ENCODE peak calls at places on chromosomes 13 and 19, in four cellular contexts. One of them, this sample, is unnamed.
A peak's percentile ranks its signal among the peaks of the same experiment; 100 is the strongest.

GRCh38 chr13:79385694-79386093 is 20.4 kb downstream of the RBM26 start:
- DNase-seq in kidney: no peak
- DNase-seq in heart right ventricle: no peak
- DNase-seq in GM23248: peak; percentile 22
- DNase-seq in this sample: no peak

GRCh38 chr19:39296055-39296645 is at the start of gene IFNL1:
- DNase-seq in kidney: no peak
- DNase-seq in heart right ventricle: no peak
- DNase-seq in GM23248: no peak
- DNase-seq in this sample: no peak

GRCh38 chr13:69545500-69546025 is 562.1 kb upstream of the ATXN8OS start:
- DNase-seq in kidney: no peak
- DNase-seq in heart right ventricle: no peak
- DNase-seq in GM23248: no peak
- DNase-seq in this sample: no peak

GRCh38 chr13:90447735-90448103 is 899.8 kb upstream of the MIR17HG start:
- DNase-seq in kidney: no peak
- DNase-seq in heart right ventricle: no peak
- DNase-seq in GM23248: peak; percentile 76
- DNase-seq in this sample: no peak

GRCh38 chr13:113582841-113583631 is 1.5 kb upstream of the TFDP1 start:
- DNase-seq in kidney: peak; percentile 54
- DNase-seq in heart right ventricle: no peak
- DNase-seq in GM23248: no peak
- DNase-seq in this sample: peak; percentile 3

GRCh38 chr13:38693641-38694040 is 6.8 kb downstream of the FREM2 start:
- DNase-seq in kidney: no peak
- DNase-seq in heart right ventricle: no peak
- DNase-seq in GM23248: no peak
- DNase-seq in this sample: no peak

GRCh38 chr13:81916471-81916870 is 1575.5 kb upstream of the SPRY2 start:
- DNase-seq in kidney: no peak
- DNase-seq in heart right ventricle: no peak
- DNase-seq in GM23248: no peak
- DNase-seq in this sample: no peak

GRCh38 chr19:40585241-40585640 is 8.6 kb downstream of the SHKBP1 start:
- DNase-seq in kidney: no peak
- DNase-seq in heart right ventricle: no peak
- DNase-seq in GM23248: no peak
- DNase-seq in this sample: no peak

GRCh38 chr13:80131204-80131603 is 209.7 kb downstream of the SPRY2 start:
- DNase-seq in kidney: peak; percentile 85
- DNase-seq in heart right ventricle: peak; percentile 89
- DNase-seq in GM23248: peak; percentile 80
- DNase-seq in this sample: peak; percentile 57

GRCh38 chr13:19810996-19811881 is 28.5 kb upstream of the PSPC1 start:
- DNase-seq in kidney: no peak
- DNase-seq in heart right ventricle: no peak
- DNase-seq in GM23248: no peak
- DNase-seq in this sample: no peak

GRCh38 chr19:48945817-48946216 is 8.9 kb upstream of the BAX start:
- DNase-seq in kidney: peak; percentile 15
- DNase-seq in heart right ventricle: no peak
- DNase-seq in GM23248: no peak
- DNase-seq in this sample: no peak

GRCh38 chr19:48946789-48947542 is 7.7 kb upstream of the BAX start:
- DNase-seq in kidney: no peak
- DNase-seq in heart right ventricle: no peak
- DNase-seq in GM23248: no peak
- DNase-seq in this sample: no peak

GRCh38 chr19:48940902-48941301 is 7.4 kb downstream of the DHDH start:
- DNase-seq in kidney: peak; percentile 27
- DNase-seq in heart right ventricle: no peak
- DNase-seq in GM23248: no peak
- DNase-seq in this sample: no peak

GRCh38 chr19:48943081-48943480 is 9.6 kb downstream of the DHDH start:
- DNase-seq in kidney: no peak
- DNase-seq in heart right ventricle: no peak
- DNase-seq in GM23248: no peak
- DNase-seq in this sample: no peak

GRCh38 chr19:48945415-48945814 is 9.3 kb upstream of the BAX start:
- DNase-seq in kidney: no peak
- DNase-seq in heart right ventricle: no peak
- DNase-seq in GM23248: peak; percentile 18
- DNase-seq in this sample: no peak
- H3K9me3 ChIP-seq in kidney: peaks cover 4% of the 10 kb centered on the region
- H3K9me3 ChIP-seq in heart right ventricle: peaks cover 19% of the 10 kb centered on the region
- H3K9me3 ChIP-seq in GM23248: no peaks in the 10 kb centered on the region
- H3K9me3 ChIP-seq in this sample: peaks cover 3% of the 10 kb centered on the region

DNA sequence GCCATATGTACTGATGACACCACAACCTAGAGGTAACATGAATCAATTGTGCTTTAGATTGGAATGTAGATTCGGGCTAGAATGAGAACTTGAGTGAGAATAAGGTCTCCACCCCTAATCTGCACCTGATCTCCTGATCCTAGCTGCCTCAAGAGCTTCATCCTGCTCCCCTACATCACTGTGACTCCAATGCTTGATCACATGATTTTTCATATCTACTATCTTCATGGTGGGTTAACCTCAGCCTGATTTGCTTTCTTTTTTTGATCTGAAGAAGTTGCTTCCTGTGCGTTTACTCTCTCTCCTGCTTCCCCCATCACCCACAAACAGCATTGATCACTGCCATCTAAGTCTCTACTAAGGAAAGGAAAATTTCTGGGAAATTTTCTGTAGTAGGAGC is 1542.1 kb upstream of the SLC10A2 start:
- DNase-seq in kidney: no peak
- DNase-seq in heart right ventricle: no peak
- DNase-seq in GM23248: no peak
- DNase-seq in this sample: no peak
- H3K4me1 ChIP-seq in kidney: no peaks in the 10 kb centered on the region
- H3K4me1 ChIP-seq in heart right ventricle: no peaks in the 10 kb centered on the region
- H3K4me1 ChIP-seq in GM23248: no peaks in the 10 kb centered on the region
- H3K4me1 ChIP-seq in this sample: no peaks in the 10 kb centered on the region

GRCh38 chr19:19226204-19226603 is 14.4 kb downstream of the NCAN start:
- DNase-seq in kidney: no peak
- DNase-seq in heart right ventricle: no peak
- DNase-seq in GM23248: no peak
- DNase-seq in this sample: no peak

GRCh38 chr19:19224150-19224851 is 12.5 kb downstream of the NCAN start:
- DNase-seq in kidney: no peak
- DNase-seq in heart right ventricle: no peak
- DNase-seq in GM23248: no peak
- DNase-seq in this sample: no peak

GRCh38 chr19:19223636-19224035 is 11.9 kb downstream of the NCAN start:
- DNase-seq in kidney: no peak
- DNase-seq in heart right ventricle: no peak
- DNase-seq in GM23248: no peak
- DNase-seq in this sample: no peak

GRCh38 chr19:19226663-19227062 is 14.9 kb downstream of the NCAN start:
- DNase-seq in kidney: no peak
- DNase-seq in heart right ventricle: no peak
- DNase-seq in GM23248: no peak
- DNase-seq in this sample: no peak

GRCh38 chr19:19224852-19225494 is 13.2 kb downstream of the NCAN start:
- DNase-seq in kidney: peak; percentile 84
- DNase-seq in heart right ventricle: peak; percentile 26
- DNase-seq in GM23248: peak; percentile 74
- DNase-seq in this sample: peak; percentile 48
- H3K4me3 ChIP-seq in kidney: peak overlapping the region; percentile 39
- H3K4me3 ChIP-seq in heart right ventricle: peak overlapping the region; percentile 53
- H3K4me3 ChIP-seq in GM23248: peak overlapping the region; percentile 46
- H3K4me3 ChIP-seq in this sample: no peak overlapping the region

DNA sequence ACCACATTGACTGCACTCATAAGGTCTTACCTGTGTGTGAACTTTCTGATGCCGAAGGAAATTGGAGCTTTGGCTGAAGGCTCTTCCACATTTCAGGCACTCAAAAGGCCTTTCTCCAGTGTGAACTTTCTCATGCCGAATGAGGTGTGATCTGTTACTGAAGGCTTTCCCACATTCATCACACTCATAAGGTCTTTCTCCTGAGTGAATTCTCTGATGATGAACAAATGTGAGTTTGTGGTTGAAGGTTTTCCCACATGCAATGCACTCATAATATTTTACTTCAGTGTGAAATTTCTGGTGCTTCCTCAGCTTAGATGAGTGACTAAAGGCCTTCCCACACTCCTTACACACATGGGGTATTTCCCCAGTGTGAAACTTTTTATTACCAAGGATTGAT is 5.7 kb downstream of the ZNF132 start:
- DNase-seq in kidney: no peak
- DNase-seq in heart right ventricle: no peak
- DNase-seq in GM23248: peak; percentile 26
- DNase-seq in this sample: no peak
- H3K9me3 ChIP-seq in kidney: peaks cover 92% of the 10 kb centered on the region
- H3K9me3 ChIP-seq in heart right ventricle: peaks cover 100% of the 10 kb centered on the region
- H3K9me3 ChIP-seq in GM23248: peaks cover 17% of the 10 kb centered on the region
- H3K9me3 ChIP-seq in this sample: peaks cover 87% of the 10 kb centered on the region

GRCh38 chr13:33184530-33184929 is 101.0 kb downstream of the STARD13 start:
- DNase-seq in kidney: no peak
- DNase-seq in heart right ventricle: no peak
- DNase-seq in GM23248: no peak
- DNase-seq in this sample: no peak
- H3K4me1 ChIP-seq in kidney: peaks cover 42% of the 10 kb centered on the region
- H3K4me1 ChIP-seq in heart right ventricle: peaks cover 95% of the 10 kb centered on the region
- H3K4me1 ChIP-seq in GM23248: peaks cover 39% of the 10 kb centered on the region
- H3K4me1 ChIP-seq in this sample: peaks cover 27% of the 10 kb centered on the region

GRCh38 chr19:45528744-45529453 is 21.6 kb downstream of the VASP start:
- DNase-seq in kidney: peak; percentile 85
- DNase-seq in heart right ventricle: no peak
- DNase-seq in GM23248: no peak
- DNase-seq in this sample: peak; percentile 58
- H3K4me3 ChIP-seq in kidney: peak overlapping the region; percentile 36
- H3K4me3 ChIP-seq in heart right ventricle: peak overlapping the region; percentile 38
- H3K4me3 ChIP-seq in GM23248: no peak overlapping the region
- H3K4me3 ChIP-seq in this sample: peak overlapping the region; percentile 30

GRCh38 chr19:58209577-58209976 is 19.1 kb upstream of the ZNF544 start:
- DNase-seq in kidney: no peak
- DNase-seq in heart right ventricle: no peak
- DNase-seq in GM23248: no peak
- DNase-seq in this sample: no peak

GRCh38 chr19:58217607-58218391 is 10.9 kb upstream of the ZNF544 start:
- DNase-seq in kidney: no peak
- DNase-seq in heart right ventricle: no peak
- DNase-seq in GM23248: no peak
- DNase-seq in this sample: no peak

GRCh38 chr19:58212336-58213074 is 16.2 kb upstream of the ZNF544 start:
- DNase-seq in kidney: no peak
- DNase-seq in heart right ventricle: no peak
- DNase-seq in GM23248: peak; percentile 10
- DNase-seq in this sample: no peak

GRCh38 chr19:58217069-58217481 is 11.6 kb upstream of the ZNF544 start:
- DNase-seq in kidney: no peak
- DNase-seq in heart right ventricle: no peak
- DNase-seq in GM23248: no peak
- DNase-seq in this sample: no peak

DNA sequence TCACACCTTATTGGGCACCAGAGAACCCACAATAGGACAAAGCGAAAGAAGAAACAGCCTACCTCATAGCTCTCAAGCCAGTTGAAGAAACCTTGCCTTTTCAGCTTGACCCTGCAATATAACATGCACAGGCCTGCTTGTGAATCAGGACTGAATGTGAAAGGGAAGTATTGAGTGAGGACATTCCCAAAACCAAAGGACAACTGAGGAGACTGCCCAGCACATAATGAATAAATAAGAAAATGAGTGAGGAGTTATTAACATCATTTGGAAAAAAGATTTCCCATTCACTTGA is 15.7 kb upstream of the ZNF544 start:
- DNase-seq in kidney: no peak
- DNase-seq in heart right ventricle: no peak
- DNase-seq in GM23248: no peak
- DNase-seq in this sample: no peak
- H3K9me3 ChIP-seq in kidney: peaks cover 95% of the 10 kb centered on the region
- H3K9me3 ChIP-seq in heart right ventricle: peaks cover 100% of the 10 kb centered on the region
- H3K9me3 ChIP-seq in GM23248: peaks cover 9% of the 10 kb centered on the region
- H3K9me3 ChIP-seq in this sample: peaks cover 80% of the 10 kb centered on the region

DNA sequence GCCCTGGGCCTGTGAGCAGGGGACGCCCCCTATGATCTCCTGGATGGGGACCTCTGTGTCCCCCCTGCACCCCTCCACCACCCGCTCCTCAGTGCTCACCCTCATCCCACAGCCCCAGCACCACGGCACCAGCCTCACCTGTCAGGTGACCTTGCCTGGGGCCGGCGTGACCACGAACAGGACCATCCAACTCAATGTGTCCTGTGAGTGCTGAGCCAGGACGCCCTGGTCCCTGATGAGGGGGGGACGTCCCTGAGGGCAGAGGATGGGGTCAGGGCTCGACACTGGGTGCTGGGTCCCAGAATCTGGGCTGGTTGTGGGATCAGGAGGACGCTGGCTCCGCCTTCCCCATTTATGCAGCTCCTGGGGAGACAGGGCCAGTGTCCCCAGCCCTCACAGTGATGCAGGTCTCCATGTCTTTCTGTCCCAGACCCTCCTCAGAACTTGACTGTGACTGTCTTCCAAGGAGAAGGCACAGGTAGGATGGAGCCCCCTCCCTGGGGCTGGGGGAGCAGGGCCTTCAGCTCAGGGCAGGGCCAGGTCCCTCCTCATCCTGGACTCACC is 2.5 kb downstream of the SIGLEC7 start:
- DNase-seq in kidney: no peak
- DNase-seq in heart right ventricle: no peak
- DNase-seq in GM23248: no peak
- DNase-seq in this sample: no peak
- H3K4me1 ChIP-seq in kidney: no peaks in the 10 kb centered on the region
- H3K4me1 ChIP-seq in heart right ventricle: peaks cover 10% of the 10 kb centered on the region
- H3K4me1 ChIP-seq in GM23248: no peaks in the 10 kb centered on the region
- H3K4me1 ChIP-seq in this sample: no peaks in the 10 kb centered on the region

GRCh38 chr19:939439-939838 is 13.6 kb downstream of the ARID3A start:
- DNase-seq in kidney: no peak
- DNase-seq in heart right ventricle: no peak
- DNase-seq in GM23248: no peak
- DNase-seq in this sample: no peak

GRCh38 chr19:939922-940321 is 14.1 kb downstream of the ARID3A start:
- DNase-seq in kidney: no peak
- DNase-seq in heart right ventricle: no peak
- DNase-seq in GM23248: no peak
- DNase-seq in this sample: no peak

GRCh38 chr19:941292-942132 is 15.7 kb downstream of the ARID3A start:
- DNase-seq in kidney: peak; percentile 81
- DNase-seq in heart right ventricle: no peak
- DNase-seq in GM23248: no peak
- DNase-seq in this sample: no peak

GRCh38 chr19:942133-942645 is 16.4 kb downstream of the ARID3A start:
- DNase-seq in kidney: peak; percentile 75
- DNase-seq in heart right ventricle: no peak
- DNase-seq in GM23248: no peak
- DNase-seq in this sample: no peak

GRCh38 chr19:940591-941291 is 14.9 kb downstream of the ARID3A start:
- DNase-seq in kidney: peak; percentile 95
- DNase-seq in heart right ventricle: no peak
- DNase-seq in GM23248: no peak
- DNase-seq in this sample: peak; percentile 57
- H3K4me3 ChIP-seq in kidney: peak overlapping the region; percentile 43
- H3K4me3 ChIP-seq in heart right ventricle: peak overlapping the region; percentile 40
- H3K4me3 ChIP-seq in GM23248: no peak overlapping the region
- H3K4me3 ChIP-seq in this sample: no peak overlapping the region